ENCODE peak calls at places on chromosomes 13 and 19, in ten cellular contexts. C is Caco-2; N is brain microvascular endothelial cell; Y is mammary epithelial cell; E is astrocyte of the spinal cord; H is spleen; Q is kidney epithelial cell; Z is HFF-Myc; T is CD8-positive, alpha-beta T cell; G is coronary artery. M is an unnamed sample.

GRCh38 chr19:42477117-42477516 is 34.4 kb upstream of the CXCL17 start:
- DNase-seq in C (no peak), N (no peak), Y (no peak), E (no peak), H (no peak), Q (no peak), Z (no peak), T (no peak), G (no peak), M (no peak)

GRCh38 chr19:6126335-6126974 is 9.0 kb upstream of the ACSBG2 start:
- DNase-seq in C (peak), N (peak), Y (peak), E (peak), H (no peak), Q (peak), Z (no peak), T (no peak), G (no peak), M (peak)

GRCh38 chr19:47156861-47157454 is 26.3 kb downstream of the SAE1 start:
- DNase-seq in C (no peak), N (no peak), Y (no peak), E (peak), H (no peak), Q (no peak), Z (no peak), T (no peak), G (no peak), M (no peak)

GRCh38 chr19:24166055-24166454 is 79.1 kb downstream of the ZNF254 start:
- DNase-seq in C (no peak), N (peak), Y (no peak), E (no peak), H (no peak), Q (no peak), Z (no peak), T (no peak), G (no peak), M (peak)

GRCh38 chr19:33998739-33999345 is 173.5 kb upstream of the LSM14A start:
- DNase-seq in C (no peak), N (no peak), Y (no peak), E (peak), H (no peak), Q (no peak), Z (no peak), T (no peak), G (no peak), M (peak)

GRCh38 chr13:48412881-48413351 is at the start of gene LPAR6:
- DNase-seq in C (no peak), N (peak), Y (peak), E (peak), H (no peak), Q (no peak), Z (peak), T (no peak), G (no peak), M (peak)

GRCh38 chr13:99969934-99970760 is 1.4 kb downstream of the ZIC5 start:
- DNase-seq in C (peak), N (no peak), Y (peak), E (peak), H (no peak), Q (no peak), Z (no peak), T (no peak), G (no peak), M (no peak)

GRCh38 chr19:3692141-3693029 is 7.9 kb downstream of the PIP5K1C start:
- DNase-seq in C (no peak), N (no peak), Y (no peak), E (no peak), H (no peak), Q (no peak), Z (no peak), T (peak), G (no peak), M (no peak)

GRCh38 chr19:54644056-54644455 is 13.8 kb downstream of the LILRB1 start:
- DNase-seq in C (no peak), N (no peak), Y (no peak), E (no peak), H (no peak), Q (no peak), Z (no peak), T (no peak), G (no peak), M (no peak)

GRCh38 chr13:75251188-75251587 is 230.8 kb downstream of the TBC1D4 start:
- DNase-seq in C (no peak), N (no peak), Y (no peak), E (no peak), H (no peak), Q (no peak), Z (no peak), T (no peak), G (no peak), M (peak)

GRCh38 chr13:19984430-19985218 is 26.1 kb downstream of the ZMYM2 start:
- DNase-seq in C (no peak), N (peak), Y (peak), E (peak), H (no peak), Q (peak), Z (peak), T (no peak), G (no peak), M (peak)

GRCh38 chr19:4376991-4377781 is 23.2 kb downstream of the SH3GL1 start:
- DNase-seq in C (no peak), N (no peak), Y (peak), E (peak), H (no peak), Q (no peak), Z (no peak), T (no peak), G (no peak), M (no peak)

GRCh38 chr13:21075303-21076264 is 14.2 kb upstream of the LATS2 start:
- DNase-seq in C (peak), N (no peak), Y (no peak), E (peak), H (peak), Q (no peak), Z (no peak), T (no peak), G (no peak), M (no peak)

GRCh38 chr13:100024023-100024422 is 42.4 kb downstream of the ZIC2 start:
- DNase-seq in C (no peak), N (no peak), Y (no peak), E (no peak), H (no peak), Q (no peak), Z (no peak), T (no peak), G (no peak), M (no peak)

GRCh38 chr19:33724723-33725060 is 72.0 kb upstream of the KCTD15 start:
- DNase-seq in C (no peak), N (no peak), Y (no peak), E (no peak), H (peak), Q (no peak), Z (no peak), T (no peak), G (no peak), M (no peak)

GRCh38 chr19:3343619-3344502 is 22.5 kb upstream of the NFIC start:
- DNase-seq in C (peak), N (peak), Y (peak), E (peak), H (peak), Q (no peak), Z (no peak), T (no peak), G (peak), M (peak)

GRCh38 chr13:33053397-33054066 is 37.3 kb downstream of the KL start:
- DNase-seq in C (peak), N (no peak), Y (no peak), E (peak), H (no peak), Q (no peak), Z (no peak), T (no peak), G (no peak), M (no peak)

GRCh38 chr19:51391073-51391611 is 751 bp upstream of the C19orf84 start:
- DNase-seq in C (no peak), N (no peak), Y (no peak), E (no peak), H (no peak), Q (no peak), Z (no peak), T (no peak), G (no peak), M (no peak)

GRCh38 chr13:80508031-80508430 is 167.1 kb upstream of the SPRY2 start:
- DNase-seq in C (no peak), N (peak), Y (no peak), E (no peak), H (no peak), Q (no peak), Z (no peak), T (no peak), G (no peak), M (peak)

GRCh38 chr13:21675095-21676007 is 4.5 kb downstream of the FGF9 start:
- DNase-seq in C (no peak), N (no peak), Y (no peak), E (no peak), H (peak), Q (no peak), Z (no peak), T (no peak), G (no peak), M (no peak)

GRCh38 chr13:83024226-83024625 is 858.0 kb downstream of the SLITRK1 start:
- DNase-seq in C (no peak), N (no peak), Y (no peak), E (no peak), H (no peak), Q (no peak), Z (no peak), T (no peak), G (no peak), M (peak)

GRCh38 chr13:37319041-37319443 is 213.6 kb upstream of the CSNK1A1L start:
- DNase-seq in C (no peak), N (no peak), Y (no peak), E (no peak), H (no peak), Q (no peak), Z (peak), T (no peak), G (no peak), M (no peak)

GRCh38 chr13:95492044-95492801 is 60.3 kb upstream of the CLDN10 start:
- DNase-seq in C (peak), N (no peak), Y (peak), E (no peak), H (no peak), Q (no peak), Z (no peak), T (no peak), G (no peak), M (no peak)

GRCh38 chr19:5281588-5281987 is 59.0 kb downstream of the PTPRS start:
- DNase-seq in C (no peak), N (no peak), Y (no peak), E (no peak), H (no peak), Q (no peak), Z (no peak), T (no peak), G (peak), M (no peak)

GRCh38 chr13:74966814-74967213 is 515.2 kb downstream of the TBC1D4 start:
- DNase-seq in C (no peak), N (peak), Y (no peak), E (peak), H (no peak), Q (no peak), Z (peak), T (no peak), G (no peak), M (peak)

GRCh38 chr13:87344176-87344575 is 327.0 kb upstream of the SLITRK5 start:
- DNase-seq in C (no peak), N (no peak), Y (no peak), E (peak), H (no peak), Q (peak), Z (no peak), T (no peak), G (no peak), M (no peak)

GRCh38 chr19:40431698-40432097 is 5.9 kb upstream of the SERTAD1 start:
- DNase-seq in C (no peak), N (no peak), Y (no peak), E (no peak), H (no peak), Q (no peak), Z (no peak), T (no peak), G (no peak), M (no peak)

GRCh38 chr13:31747966-31748365 is 8.6 kb downstream of the RXFP2 start:
- DNase-seq in C (no peak), N (no peak), Y (no peak), E (no peak), H (no peak), Q (no peak), Z (no peak), T (no peak), G (no peak), M (no peak)

GRCh38 chr19:41431426-41432386 is 4.5 kb upstream of the B3GNT8 start:
- DNase-seq in C (no peak), N (peak), Y (peak), E (peak), H (no peak), Q (no peak), Z (no peak), T (no peak), G (no peak), M (peak)

GRCh38 chr13:101473458-101473857 is 21.0 kb downstream of the ITGBL1 start:
- DNase-seq in C (no peak), N (peak), Y (peak), E (peak), H (no peak), Q (no peak), Z (no peak), T (no peak), G (no peak), M (peak)

GRCh38 chr19:44741258-44741731 is 7.2 kb upstream of the BCL3 start:
- DNase-seq in C (no peak), N (no peak), Y (peak), E (no peak), H (no peak), Q (no peak), Z (no peak), T (no peak), G (no peak), M (peak)

GRCh38 chr19:51440846-51441409 is 17.3 kb downstream of the SIGLEC8 start:
- DNase-seq in C (no peak), N (no peak), Y (no peak), E (no peak), H (peak), Q (no peak), Z (no peak), T (no peak), G (no peak), M (no peak)

GRCh38 chr19:53536223-53536543 is 1.8 kb upstream of the ZNF331 start:
- DNase-seq in C (no peak), N (no peak), Y (no peak), E (no peak), H (no peak), Q (no peak), Z (no peak), T (no peak), G (no peak), M (no peak)

GRCh38 chr19:53540091-53540490 is 2.1 kb downstream of the ZNF331 start:
- DNase-seq in C (no peak), N (no peak), Y (no peak), E (no peak), H (no peak), Q (no peak), Z (no peak), T (no peak), G (no peak), M (no peak)

GRCh38 chr19:53537126-53537522 is 821 bp upstream of the ZNF331 start:
- DNase-seq in C (peak), N (no peak), Y (no peak), E (no peak), H (no peak), Q (no peak), Z (no peak), T (no peak), G (no peak), M (no peak)

GRCh38 chr19:53538378-53539109 is 599 bp downstream of the ZNF331 start:
- DNase-seq in C (no peak), N (no peak), Y (no peak), E (no peak), H (no peak), Q (no peak), Z (no peak), T (no peak), G (no peak), M (no peak)

GRCh38 chr19:53537523-53538377 is at the start of gene ZNF331:
- DNase-seq in C (peak), N (peak), Y (peak), E (peak), H (peak), Q (no peak), Z (peak), T (peak), G (peak), M (peak)
- TF ChIP-seq CTCF in C (peak), N (peak), Y (peak), E (peak), H (peak), Q (peak), Z (peak), T (no peak), G (no peak), M (peak)

GRCh38 chr19:35899547-35900214 is 659 bp downstream of the NFKBID start:
- DNase-seq in C (peak), N (peak), Y (peak), E (peak), H (peak), Q (peak), Z (peak), T (peak), G (no peak), M (peak)
- H3K4me3 ChIP-seq in C (peak), N (peak), Y (peak), E (peak), H (peak), Q (peak), Z (peak), T (peak), G (peak), M (peak)

DNA sequence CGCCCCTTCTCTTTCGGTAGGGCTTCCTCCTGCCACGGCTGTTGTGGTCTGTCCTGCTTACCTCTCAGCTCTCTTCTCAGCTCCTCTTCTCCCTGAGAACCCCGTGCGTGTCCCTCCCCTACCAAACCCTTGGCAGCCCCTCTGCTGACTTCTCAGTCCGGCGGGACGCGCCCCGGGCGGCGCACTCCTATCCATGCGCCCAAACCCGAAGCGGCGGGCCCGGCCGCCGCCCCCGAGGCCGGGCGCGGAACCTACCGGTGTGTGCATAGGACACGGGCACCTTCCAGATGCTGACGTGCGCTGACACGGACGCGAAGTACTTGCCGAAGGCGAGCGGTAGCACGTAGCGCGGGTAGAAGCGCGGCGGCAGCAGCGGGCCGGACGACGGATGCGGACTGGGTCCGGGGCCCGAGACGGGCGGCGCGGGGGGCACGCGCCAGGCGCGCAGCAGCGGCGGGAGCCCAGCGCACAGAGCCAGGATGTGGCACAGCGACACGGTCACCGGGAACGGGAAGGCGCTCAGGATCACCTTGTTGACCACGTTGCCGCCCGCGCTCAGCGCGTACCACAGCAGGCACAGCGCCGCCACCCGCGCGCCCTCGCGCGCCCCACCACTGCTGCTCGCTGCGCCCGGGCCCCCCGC is 405 bp downstream of the SLC35E1 start:
- DNase-seq in C (no peak), N (no peak), Y (peak), E (no peak), H (peak), Q (no peak), Z (no peak), T (no peak), G (no peak), M (peak)
- TF ChIP-seq CTCF in C (no peak), N (no peak), Y (no peak), E (no peak), H (no peak), Q (no peak), Z (no peak), T (no peak), G (no peak), M (no peak)

DNA sequence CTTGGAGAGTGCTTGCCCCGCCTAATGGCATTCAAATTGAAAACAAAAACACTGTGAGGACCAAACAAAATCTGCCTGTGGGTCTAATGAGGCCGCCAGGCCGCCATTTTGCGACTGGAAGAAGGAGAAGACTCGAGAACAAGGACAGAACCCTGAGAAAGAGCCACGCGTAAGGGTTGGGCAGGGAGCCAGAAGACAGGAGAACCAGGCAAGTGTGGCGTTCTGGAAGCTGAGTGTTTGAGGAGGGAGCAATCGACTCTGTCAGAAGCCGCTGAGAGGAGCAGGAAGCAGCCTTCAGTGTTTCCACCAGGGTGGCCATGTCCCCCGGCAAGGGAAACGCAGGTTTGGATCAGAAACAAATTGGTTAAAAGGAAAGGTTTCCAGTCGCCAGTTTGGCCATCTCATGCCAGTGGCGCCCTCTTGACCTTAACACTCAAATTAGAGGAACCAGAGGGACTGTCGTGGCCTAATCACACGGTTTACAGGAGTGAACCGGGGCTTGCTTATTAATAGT is 10.2 kb upstream of the PTOV1 start:
- DNase-seq in C (no peak), N (no peak), Y (no peak), E (no peak), H (no peak), Q (no peak), Z (no peak), T (no peak), G (no peak), M (no peak)
- H3K4me3 ChIP-seq in C (no peak), N (no peak), Y (no peak), E (no peak), H (no peak), Q (no peak), Z (no peak), T (no peak), G (no peak), M (no peak)

GRCh38 chr13:98771838-98772611 is 19.6 kb upstream of the SLC15A1 start:
- DNase-seq in C (peak), N (no peak), Y (no peak), E (no peak), H (no peak), Q (no peak), Z (no peak), T (no peak), G (no peak), M (no peak)

GRCh38 chr13:98773921-98774320 is 21.4 kb upstream of the SLC15A1 start:
- DNase-seq in C (no peak), N (no peak), Y (no peak), E (no peak), H (no peak), Q (no peak), Z (no peak), T (no peak), G (no peak), M (no peak)

GRCh38 chr13:98775386-98775785 is 22.9 kb upstream of the SLC15A1 start:
- DNase-seq in C (no peak), N (no peak), Y (no peak), E (no peak), H (no peak), Q (no peak), Z (no peak), T (no peak), G (no peak), M (no peak)

GRCh38 chr13:98774776-98775175 is 22.3 kb upstream of the SLC15A1 start:
- DNase-seq in C (no peak), N (no peak), Y (no peak), E (no peak), H (no peak), Q (no peak), Z (no peak), T (no peak), G (no peak), M (no peak)

DNA sequence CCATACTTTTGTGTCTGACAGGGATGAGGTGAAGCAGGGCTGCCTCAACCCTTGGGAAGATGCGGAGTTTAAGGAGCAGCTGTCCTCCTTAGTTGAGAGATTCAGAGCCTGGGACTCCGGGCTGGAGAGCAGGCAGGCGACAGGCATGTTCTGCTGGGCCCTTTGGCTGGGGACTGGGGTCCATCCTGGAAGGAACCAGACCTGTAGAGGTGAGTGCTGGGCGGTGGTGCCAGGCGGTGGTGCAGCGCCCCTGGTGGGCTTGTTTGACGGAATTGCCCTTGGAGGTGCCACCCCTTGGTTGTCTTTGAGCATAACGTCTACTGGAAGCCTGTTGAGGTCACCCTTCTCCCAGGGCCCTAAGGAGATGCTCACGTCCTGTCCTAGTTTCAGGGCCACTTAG is 20.6 kb upstream of the SLC15A1 start:
- DNase-seq in C (no peak), N (no peak), Y (no peak), E (no peak), H (no peak), Q (no peak), Z (no peak), T (no peak), G (no peak), M (no peak)
- TF ChIP-seq CTCF in C (peak), N (peak), Y (no peak), E (peak), H (no peak), Q (no peak), Z (no peak), T (no peak), G (no peak), M (no peak)

GRCh38 chr19:14556662-14557188 is 15.1 kb downstream of the NDUFB7 start:
- DNase-seq in C (no peak), N (peak), Y (peak), E (peak), H (peak), Q (no peak), Z (no peak), T (peak), G (no peak), M (peak)
- H3K4me3 ChIP-seq in C (no peak), N (peak), Y (no peak), E (peak), H (peak), Q (no peak), Z (no peak), T (peak), G (peak), M (no peak)

GRCh38 chr13:28718538-28719226 is at the start of gene SLC46A3:
- DNase-seq in C (peak), N (peak), Y (peak), E (peak), H (peak), Q (peak), Z (peak), T (peak), G (peak), M (peak)
- TF ChIP-seq CTCF in C (no peak), N (peak), Y (peak), E (no peak), H (no peak), Q (no peak), Z (no peak), T (no peak), G (no peak), M (no peak)

GRCh38 chr19:11480081-11480926 is 542 bp downstream of the ELAVL3 start:
- DNase-seq in C (no peak), N (no peak), Y (no peak), E (no peak), H (no peak), Q (no peak), Z (no peak), T (no peak), G (no peak), M (no peak)
- H3K4me3 ChIP-seq in C (peak), N (no peak), Y (no peak), E (no peak), H (peak), Q (no peak), Z (no peak), T (no peak), G (peak), M (no peak)